ENCODE peak calls at places on chromosomes 13 and 19, in six cellular contexts. Z, U, C, H, O and F are unnamed samples.

GRCh38 chr19:51607920-51608562 is 22.2 kb downstream of the SIGLEC5 start:
- DNase-seq in C (peak), H (peak), U (peak), O (peak), Z (peak), F (peak)

GRCh38 chr13:105928048-105928447 is 607.4 kb downstream of the EFNB2 start:
- DNase-seq in O (no peak), H (no peak), C (no peak), U (no peak), Z (no peak), F (no peak)

GRCh38 chr13:30026093-30026492 is 175.7 kb upstream of the UBL3 start:
- DNase-seq in H (no peak), C (no peak), Z (no peak), O (no peak), U (peak), F (no peak)

GRCh38 chr19:2032296-2032941 is 16.9 kb upstream of the BTBD2 start:
- DNase-seq in U (peak), Z (no peak), O (peak), H (no peak), C (no peak), F (peak)

GRCh38 chr13:36344886-36345437 is 1.2 kb downstream of the SPART start:
- DNase-seq in U (no peak), H (no peak), C (no peak), Z (no peak), O (no peak), F (no peak)

GRCh38 chr13:28558126-28558525 is 63.2 kb upstream of the FLT1 start:
- DNase-seq in Z (no peak), O (peak), U (peak), H (no peak), C (peak), F (no peak)

GRCh38 chr13:99986751-99987150 is 5.2 kb downstream of the ZIC2 start:
- DNase-seq in Z (no peak), O (no peak), C (peak), U (no peak), H (no peak), F (no peak)

GRCh38 chr19:47729799-47730520 is 15.4 kb upstream of the NOP53 start:
- DNase-seq in C (peak), U (no peak), Z (no peak), H (no peak), O (no peak), F (peak)

GRCh38 chr19:54271106-54271505 is 9.8 kb downstream of the LILRB2 start:
- DNase-seq in U (no peak), C (no peak), H (no peak), Z (no peak), O (no peak), F (no peak)

GRCh38 chr13:49791753-49792549 is 531 bp downstream of the KPNA3 start:
- DNase-seq in H (no peak), C (peak), Z (peak), O (peak), U (peak), F (peak)
- H2BK5ac ChIP-seq in H (no peak), C (no peak), Z (peak), O (peak), U (peak), F (no peak)

DNA sequence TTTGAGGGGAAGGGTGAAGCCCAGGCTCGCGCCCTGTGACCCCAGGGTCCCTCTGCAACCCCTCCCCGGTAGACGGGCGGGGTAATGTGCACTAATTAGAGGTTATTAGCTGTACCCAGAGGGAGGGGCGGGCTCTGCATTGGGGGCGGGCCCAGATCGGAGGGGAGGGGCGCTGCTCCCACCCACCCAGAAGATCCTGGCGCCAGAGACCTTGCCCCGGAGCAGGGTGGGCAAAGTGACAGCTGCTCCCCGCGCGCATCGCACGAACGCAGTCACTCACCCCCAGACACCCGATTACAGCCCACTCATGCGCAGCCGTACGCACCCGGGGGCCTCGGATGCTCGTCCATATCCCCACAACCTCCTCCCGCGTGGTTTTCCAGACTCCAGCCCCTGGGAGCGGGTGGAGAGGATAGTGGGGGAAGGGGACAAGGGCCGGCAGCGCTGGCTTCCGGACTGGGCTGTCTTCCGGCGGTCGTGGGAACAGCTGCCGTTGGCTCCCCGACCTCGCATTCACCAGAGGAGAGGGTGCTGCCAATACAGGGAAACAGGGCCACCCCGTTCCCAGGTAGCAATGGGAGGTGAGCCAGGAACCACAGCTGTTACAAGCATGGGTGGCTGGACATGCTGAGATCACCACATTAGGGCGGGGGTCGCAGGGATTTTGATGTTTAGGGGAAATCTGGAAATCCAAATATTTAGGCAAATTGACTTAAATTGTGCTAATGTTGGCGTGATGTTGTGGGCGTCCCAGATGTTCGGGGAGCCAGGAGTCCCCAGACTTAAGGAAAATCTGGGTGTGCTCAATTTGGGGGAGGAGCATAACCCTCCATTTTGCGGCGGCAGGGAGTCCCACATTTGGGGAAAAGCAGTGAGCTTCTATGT is 2.9 kb upstream of the HOOK2 start:
- DNase-seq in H (no peak), C (peak), Z (no peak), O (peak), U (peak), F (peak)
- H2BK5ac ChIP-seq in H (peak), C (peak), Z (peak), O (peak), U (peak), F (no peak)

GRCh38 chr19:3699741-3700241 is 477 bp downstream of the PIP5K1C start:
- DNase-seq in U (no peak), Z (no peak), O (no peak), C (no peak), H (no peak), F (no peak)
- H2BK5ac ChIP-seq in U (peak), Z (peak), O (peak), C (no peak), H (no peak), F (no peak)

DNA sequence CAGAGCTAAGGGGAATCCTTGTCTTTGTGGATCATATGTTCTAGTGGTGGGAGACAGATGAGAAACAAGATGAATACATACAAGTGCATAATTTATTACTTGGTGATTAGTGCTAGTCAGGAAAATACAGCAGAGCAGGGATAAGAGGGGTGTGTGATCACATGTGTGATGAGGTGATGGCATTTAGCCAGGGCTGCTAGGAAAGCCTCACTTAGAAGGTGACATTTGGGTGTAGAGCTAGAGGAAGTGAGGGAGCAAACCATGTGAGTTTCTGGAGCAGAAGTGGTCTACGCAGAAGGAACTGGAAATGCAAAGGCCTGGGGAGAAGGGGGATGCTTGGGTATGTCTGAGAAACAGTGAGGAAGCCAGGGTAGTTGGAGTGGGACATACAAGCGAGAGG is 101.5 kb downstream of the WASF3 start:
- DNase-seq in O (no peak), H (no peak), Z (no peak), C (no peak), U (no peak), F (no peak)
- H2BK5ac ChIP-seq in O (no peak), H (no peak), Z (no peak), C (no peak), U (no peak), F (no peak)

GRCh38 chr19:4669723-4670480 is at the start of gene MYDGF:
- DNase-seq in H (peak), O (peak), Z (peak), C (peak), U (peak), F (peak)
- H2BK5ac ChIP-seq in H (peak), O (no peak), Z (peak), C (no peak), U (peak), F (no peak)

GRCh38 chr13:77448689-77449088 is 86.8 kb upstream of the SCEL start:
- DNase-seq in H (no peak), Z (no peak), C (peak), U (no peak), O (no peak), F (peak)
- H2BK5ac ChIP-seq in H (no peak), Z (no peak), C (no peak), U (no peak), O (no peak), F (no peak)

DNA sequence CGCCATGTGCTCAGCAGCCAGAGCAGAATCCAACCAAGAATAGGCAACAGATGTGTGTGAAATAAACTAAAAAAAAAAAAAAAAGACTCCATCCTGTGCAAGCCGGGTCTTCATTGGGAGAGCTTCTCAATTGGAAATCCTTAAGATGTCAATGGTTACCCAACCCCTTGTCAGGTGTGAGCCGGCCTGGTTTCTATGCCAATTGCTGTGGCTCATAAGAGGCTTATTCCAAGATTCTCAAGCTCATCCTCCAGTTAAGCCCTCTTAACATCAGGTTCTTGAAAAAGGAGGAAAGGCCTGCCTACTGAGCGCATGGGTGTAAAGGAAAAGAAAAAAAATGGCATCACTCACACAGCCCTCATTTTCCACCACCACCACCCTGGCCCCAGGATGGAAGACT is 1084.6 kb downstream of the UQCRFS1 start:
- DNase-seq in U (no peak), Z (no peak), O (no peak), C (no peak), H (no peak), F (no peak)
- H2BK5ac ChIP-seq in U (no peak), Z (no peak), O (no peak), C (no peak), H (no peak), F (no peak)